ENCODE peak calls at places on chromosomes 11 and 22, in six cellular contexts. Q, S, A, T, B and L are unnamed samples.

GRCh38 chr11:26245046-26245445 is 86.9 kb upstream of the ANO3 start:
- DNase-seq in Q (no peak), S (no peak), A (no peak), T (no peak), B (no peak), L (no peak)

GRCh38 chr22:37331811-37332536 is 49.7 kb downstream of the CYTH4 start:
- DNase-seq in Q (no peak), S (no peak), A (no peak), T (no peak), B (no peak), L (no peak)

GRCh38 chr11:104136861-104137260 is 27.1 kb downstream of the PDGFD start:
- DNase-seq in Q (no peak), S (no peak), A (no peak), T (no peak), B (no peak), L (no peak)

GRCh38 chr11:60204922-60205321 is 22.0 kb upstream of the MS4A6A start:
- DNase-seq in Q (no peak), S (no peak), A (no peak), T (no peak), B (no peak), L (no peak)

GRCh38 chr11:134124660-134125451 is 56.0 kb downstream of the JAM3 start:
- DNase-seq in Q (peak; percentile 40), S (no peak), A (no peak), T (no peak), B (peak; percentile 89), L (no peak)

GRCh38 chr11:35803115-35803514 is 140.5 kb downstream of the TRIM44 start:
- DNase-seq in Q (no peak), S (no peak), A (no peak), T (no peak), B (no peak), L (no peak)

GRCh38 chr11:76782526-76783293 is 446 bp upstream of the TSKU start:
- DNase-seq in Q (peak; percentile 93), S (peak; percentile 94), A (peak; percentile 79), T (peak; percentile 97), B (peak; percentile 98), L (no peak)

GRCh38 chr11:47409440-47410403 is 1.3 kb downstream of the SLC39A13 start:
- DNase-seq in Q (no peak), S (peak; percentile 65), A (no peak), T (no peak), B (peak; percentile 1), L (no peak)

GRCh38 chr11:19628018-19628417 is 84.6 kb upstream of the NAV2 start:
- DNase-seq in Q (peak; percentile 46), S (no peak), A (no peak), T (no peak), B (no peak), L (no peak)

GRCh38 chr22:31871475-31871874 is 72.9 kb upstream of the YWHAH start:
- DNase-seq in Q (no peak), S (no peak), A (no peak), T (no peak), B (no peak), L (no peak)

GRCh38 chr22:38949889-38950405 is 7.5 kb upstream of the APOBEC3A start:
- DNase-seq in Q (no peak), S (no peak), A (no peak), T (no peak), B (peak; percentile 10), L (no peak)

GRCh38 chr11:127182586-127183203 is 182.1 kb upstream of the KIRREL3 start:
- DNase-seq in Q (no peak), S (no peak), A (no peak), T (no peak), B (no peak), L (no peak)

DNA sequence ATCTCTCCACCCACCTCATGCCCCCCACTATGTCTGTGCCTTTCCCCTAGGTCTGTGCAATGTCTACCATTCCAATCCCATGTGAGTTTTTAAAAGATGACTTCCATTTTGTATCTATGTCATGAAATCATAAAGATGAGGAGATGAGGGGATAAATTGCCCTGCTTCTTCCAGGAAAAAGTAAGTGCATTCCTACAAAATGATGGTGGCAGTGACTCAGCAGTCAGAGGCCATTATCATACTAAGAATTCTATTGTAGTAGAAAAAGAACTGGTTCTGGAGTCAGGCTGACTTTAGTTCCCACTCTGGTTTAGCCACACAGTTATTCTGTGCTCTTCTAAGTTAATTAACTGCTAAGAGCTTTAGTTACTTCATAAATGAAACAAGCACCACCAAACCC is 89.6 kb upstream of the API5 start:
- DNase-seq in Q (no peak), S (no peak), A (no peak), T (no peak), B (no peak), L (no peak)
- TF ChIP-seq CTCF in Q (no peak), S (no peak), A (no peak), T (no peak), B (no peak), L (no peak)

GRCh38 chr11:24496728-24497396 is at the start of gene LUZP2:
- DNase-seq in Q (no peak), S (peak; percentile 21), A (no peak), T (no peak), B (peak; percentile 88), L (no peak)
- H3K4me3 ChIP-seq in Q (peak within 1 kb of the TSS; percentile 9), S (peak within 1 kb of the TSS; percentile 34), A (no peak within 1 kb of the TSS), T (peak within 1 kb of the TSS; percentile 74), B (peak within 1 kb of the TSS; percentile 61), L (no peak within 1 kb of the TSS)

GRCh38 chr11:68670208-68670992 is 13.9 kb upstream of the GAL start:
- DNase-seq in Q (no peak), S (no peak), A (no peak), T (no peak), B (no peak), L (no peak)
- TF ChIP-seq CTCF in Q (no peak), S (no peak), A (no peak), T (no peak), B (no peak), L (no peak)

GRCh38 chr11:32312206-32312817 is 123.0 kb downstream of the WT1 start:
- DNase-seq in Q (no peak), S (no peak), A (no peak), T (no peak), B (no peak), L (no peak)
- H3K4me3 ChIP-seq in Q (no peak overlapping the region), S (peak overlapping the region; percentile 30), A (peak overlapping the region; percentile 11), T (no peak overlapping the region), B (no peak overlapping the region), L (no peak overlapping the region)

GRCh38 chr11:130318031-130318673 is 3.4 kb upstream of the ZBTB44 start:
- DNase-seq in Q (no peak), S (no peak), A (no peak), T (no peak), B (no peak), L (no peak)

GRCh38 chr11:130313383-130314183 is 1.1 kb downstream of the ZBTB44 start:
- DNase-seq in Q (no peak), S (no peak), A (no peak), T (no peak), B (no peak), L (no peak)

GRCh38 chr11:130314749-130315285 is at the start of gene ZBTB44:
- DNase-seq in Q (peak; percentile 91), S (peak; percentile 83), A (peak; percentile 72), T (peak; percentile 62), B (peak; percentile 95), L (peak; percentile 76)

GRCh38 chr11:130314184-130314748 is 451 bp downstream of the ZBTB44 start:
- DNase-seq in Q (peak; percentile 63), S (peak; percentile 69), A (peak; percentile 10), T (no peak), B (peak; percentile 81), L (no peak)

GRCh38 chr11:130315354-130315970 is 745 bp upstream of the ZBTB44 start:
- DNase-seq in Q (peak; percentile 28), S (peak; percentile 60), A (no peak), T (no peak), B (peak; percentile 34), L (no peak)
- TF ChIP-seq CTCF in Q (no peak), S (no peak), A (no peak), T (no peak), B (peak; percentile 30), L (peak; percentile 31)

GRCh38 chr11:57424137-57424801 is 2.7 kb downstream of the SLC43A3 start:
- DNase-seq in Q (no peak), S (no peak), A (no peak), T (no peak), B (no peak), L (no peak)
- H3K4me3 ChIP-seq in Q (no peak overlapping the region), S (peak overlapping the region; percentile 73), A (no peak overlapping the region), T (no peak overlapping the region), B (no peak overlapping the region), L (peak overlapping the region; percentile 85)

GRCh38 chr11:2196970-2197770 is 25.6 kb upstream of the TH start:
- DNase-seq in Q (peak; percentile 83), S (peak; percentile 72), A (peak; percentile 54), T (peak; percentile 20), B (peak; percentile 93), L (no peak)
- TF ChIP-seq CTCF in Q (peak; percentile 98), S (peak; percentile 88), A (peak; percentile 97), T (peak; percentile 86), B (peak; percentile 96), L (peak; percentile 82)

DNA sequence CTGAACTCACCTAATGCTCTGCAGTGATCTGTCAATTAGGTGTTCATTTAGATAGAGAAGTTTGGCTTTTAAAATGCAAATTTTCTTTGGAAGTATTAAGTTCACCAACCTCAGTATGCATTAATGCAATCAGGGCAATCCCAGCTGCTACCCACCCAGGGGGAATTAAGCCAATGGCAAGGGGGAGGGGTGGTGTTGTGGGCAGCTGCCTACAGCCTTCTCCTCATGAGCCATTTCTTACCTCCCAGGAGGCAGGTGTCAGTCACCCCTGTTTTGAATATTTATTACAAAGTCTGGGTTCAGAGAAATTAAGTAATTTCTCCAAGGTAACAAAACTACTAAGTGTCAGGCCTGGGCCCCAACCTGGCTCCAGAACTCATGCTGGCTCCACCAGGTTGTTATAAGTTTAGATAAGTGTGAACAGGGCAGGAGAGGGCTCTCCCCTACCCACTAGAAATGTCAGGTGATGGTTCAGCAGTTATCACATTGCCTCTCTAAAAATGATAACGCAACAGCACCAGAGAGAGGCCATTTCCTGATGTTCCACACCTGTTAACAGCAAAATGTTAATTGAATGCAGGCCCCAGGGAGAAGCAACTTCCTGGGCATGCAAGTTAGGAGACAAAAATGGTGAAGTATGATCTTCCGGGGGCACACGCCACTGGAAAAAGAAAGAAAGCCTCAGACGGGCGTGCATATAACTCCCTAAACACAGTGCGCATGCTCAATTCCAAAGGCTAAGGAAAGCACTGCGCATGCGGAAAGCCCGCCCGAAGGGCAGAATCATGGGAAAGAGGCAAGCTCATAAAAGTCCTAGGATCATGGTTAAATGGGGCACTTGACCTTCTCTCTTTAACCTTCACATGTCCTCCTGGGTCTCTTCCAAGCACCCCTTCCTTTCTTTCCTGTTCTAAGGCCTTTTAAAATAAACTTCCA is 35.4 kb upstream of the GNAZ start:
- DNase-seq in Q (no peak), S (no peak), A (no peak), T (no peak), B (no peak), L (peak; percentile 7)
- H3K4me3 ChIP-seq in Q (no peak overlapping the region), S (no peak overlapping the region), A (no peak overlapping the region), T (no peak overlapping the region), B (no peak overlapping the region), L (no peak overlapping the region)